ENCODE peak calls at places on chromosomes 4 and X, in nine cellular contexts. M is GDM1; P is occipital lobe; K is NCI-H460; B is AML-193; F is tibial nerve; X is SHP77 treated with DMSO at 0.1 percent for 48 hours; R is stimulated activated CD8-positive, alpha-beta memory T cell treated with anti-CD3 and anti-CD28 coated beads, Interleukin-12 subunit alpha, Interleukin-12 subunit beta, amount 100 ng/mL, for 4 hours; H is omental fat pad. A is an unnamed sample.

GRCh38 chr4:180913750-180914149 is 1329.5 kb upstream of the TENM3 start:
- DNase-seq in M (no peak), P (no peak), K (no peak), B (no peak), F (no peak), X (no peak), R (no peak), H (no peak), A (peak)

GRCh38 chr4:3418029-3418762 is 23.6 kb upstream of the HGFAC start:
- DNase-seq in M (no peak), P (no peak), K (no peak), B (no peak), F (peak), X (no peak), R (no peak), H (no peak), A (no peak)

GRCh38 chr4:15756361-15756861 is 21.7 kb upstream of the CD38 start:
- DNase-seq in M (peak), P (no peak), K (no peak), B (peak), F (no peak), X (no peak), R (peak), H (no peak), A (no peak)

GRCh38 chrX:154046262-154046771 is 26.6 kb upstream of the IRAK1 start:
- DNase-seq in M (no peak), P (no peak), K (no peak), B (no peak), F (peak), X (no peak), R (no peak), H (no peak), A (peak)

GRCh38 chrX:92247076-92247475 is 467.9 kb downstream of the PCDH11X start:
- DNase-seq in M (no peak), P (no peak), K (no peak), B (no peak), F (no peak), X (no peak), R (no peak), H (no peak), A (no peak)

GRCh38 chrX:23515028-23515427 is 152.3 kb upstream of the PRDX4 start:
- DNase-seq in M (no peak), P (no peak), K (no peak), B (no peak), F (no peak), X (no peak), R (no peak), H (no peak), A (no peak)

GRCh38 chr4:46016306-46016705 is 107.5 kb downstream of the GABRG1 start:
- DNase-seq in M (no peak), P (no peak), K (no peak), B (no peak), F (no peak), X (no peak), R (no peak), H (no peak), A (no peak)

GRCh38 chr4:10084651-10085320 is 31.8 kb downstream of the WDR1 start:
- DNase-seq in M (no peak), P (no peak), K (no peak), B (no peak), F (no peak), X (no peak), R (no peak), H (peak), A (no peak)

GRCh38 chr4:24328300-24328699 is 256.1 kb downstream of the DHX15 start:
- DNase-seq in M (no peak), P (no peak), K (no peak), B (no peak), F (no peak), X (no peak), R (no peak), H (no peak), A (no peak)

GRCh38 chrX:8868906-8869305 is 67.7 kb upstream of the FAM9A start:
- DNase-seq in M (no peak), P (no peak), K (no peak), B (peak), F (no peak), X (no peak), R (no peak), H (no peak), A (peak)

GRCh38 chr4:11468901-11469300 is 40.2 kb upstream of the HS3ST1 start:
- DNase-seq in M (no peak), P (no peak), K (no peak), B (no peak), F (no peak), X (no peak), R (no peak), H (no peak), A (no peak)

GRCh38 chr4:91812319-91812718 is 491.4 kb upstream of the GRID2 start:
- DNase-seq in M (no peak), P (no peak), K (no peak), B (no peak), F (no peak), X (no peak), R (no peak), H (no peak), A (no peak)

GRCh38 chr4:112521123-112522116 is 5.4 kb upstream of the NEUROG2 start:
- DNase-seq in M (no peak), P (no peak), K (no peak), B (no peak), F (no peak), X (no peak), R (no peak), H (no peak), A (no peak)

GRCh38 chr4:70187216-70187615 is 8.3 kb upstream of the ODAM start:
- DNase-seq in M (no peak), P (no peak), K (no peak), B (no peak), F (no peak), X (no peak), R (no peak), H (no peak), A (no peak)

GRCh38 chr4:162485486-162485885 is 321.7 kb upstream of the FSTL5 start:
- DNase-seq in M (no peak), P (no peak), K (no peak), B (no peak), F (no peak), X (no peak), R (no peak), H (no peak), A (no peak)

GRCh38 chr4:144787365-144788263 is 141.7 kb downstream of the HHIP start:
- DNase-seq in M (no peak), P (no peak), K (peak), B (peak), F (no peak), X (no peak), R (no peak), H (no peak), A (peak)

GRCh38 chr4:86338989-86339388 is 20.9 kb downstream of the MAPK10 start:
- DNase-seq in M (no peak), P (no peak), K (peak), B (no peak), F (no peak), X (no peak), R (no peak), H (no peak), A (peak)

GRCh38 chr4:114318309-114318708 is 280.3 kb upstream of the UGT8 start:
- DNase-seq in M (no peak), P (no peak), K (no peak), B (no peak), F (no peak), X (no peak), R (no peak), H (no peak), A (no peak)

GRCh38 chrX:154349359-154349935 is 25.0 kb downstream of the FLNA start:
- DNase-seq in M (no peak), P (no peak), K (no peak), B (no peak), F (no peak), X (no peak), R (no peak), H (no peak), A (no peak)

A was measured in fibroblast of the aortic adventitia.